ENCODE peak calls at places on chromosomes 11 and 22, in four cellular contexts. F is stomach, Y is lower leg skin, N is heart left ventricle. C is an unnamed sample.

GRCh38 chr22:26484360-26484706 is 656 bp downstream of the SRRD start:
- DNase-seq in F (no peak), Y (no peak), N (no peak), C (no peak)

GRCh38 chr22:25514436-25514835 is 50.0 kb upstream of the GRK3 start:
- DNase-seq in F (no peak), Y (no peak), N (no peak), C (no peak)

GRCh38 chr11:8220261-8221024 is 43.2 kb downstream of the LMO1 start:
- DNase-seq in F (no peak), Y (no peak), N (no peak), C (no peak)

GRCh38 chr11:103529217-103529684 is 420.0 kb downstream of the DYNC2H1 start:
- DNase-seq in F (no peak), Y (no peak), N (no peak), C (peak)

GRCh38 chr22:36368359-36368983 is 19.3 kb downstream of the MYH9 start:
- DNase-seq in F (no peak), Y (no peak), N (no peak), C (no peak)

GRCh38 chr11:103055174-103055890 is 36.6 kb downstream of the DCUN1D5 start:
- DNase-seq in F (no peak), Y (no peak), N (no peak), C (no peak)

GRCh38 chr11:115607621-115608191 is 103.5 kb upstream of the CADM1 start:
- DNase-seq in F (no peak), Y (no peak), N (peak), C (no peak)

GRCh38 chr11:100619484-100619883 is 67.6 kb upstream of the ARHGAP42 start:
- DNase-seq in F (no peak), Y (no peak), N (no peak), C (no peak)

GRCh38 chr11:65113839-65114238 is 2.2 kb downstream of the TM7SF2 start:
- DNase-seq in F (no peak), Y (no peak), N (no peak), C (peak)

GRCh38 chr11:102323542-102324261 is 6.4 kb downstream of the BIRC3 start:
- DNase-seq in F (no peak), Y (no peak), N (no peak), C (no peak)

DNA sequence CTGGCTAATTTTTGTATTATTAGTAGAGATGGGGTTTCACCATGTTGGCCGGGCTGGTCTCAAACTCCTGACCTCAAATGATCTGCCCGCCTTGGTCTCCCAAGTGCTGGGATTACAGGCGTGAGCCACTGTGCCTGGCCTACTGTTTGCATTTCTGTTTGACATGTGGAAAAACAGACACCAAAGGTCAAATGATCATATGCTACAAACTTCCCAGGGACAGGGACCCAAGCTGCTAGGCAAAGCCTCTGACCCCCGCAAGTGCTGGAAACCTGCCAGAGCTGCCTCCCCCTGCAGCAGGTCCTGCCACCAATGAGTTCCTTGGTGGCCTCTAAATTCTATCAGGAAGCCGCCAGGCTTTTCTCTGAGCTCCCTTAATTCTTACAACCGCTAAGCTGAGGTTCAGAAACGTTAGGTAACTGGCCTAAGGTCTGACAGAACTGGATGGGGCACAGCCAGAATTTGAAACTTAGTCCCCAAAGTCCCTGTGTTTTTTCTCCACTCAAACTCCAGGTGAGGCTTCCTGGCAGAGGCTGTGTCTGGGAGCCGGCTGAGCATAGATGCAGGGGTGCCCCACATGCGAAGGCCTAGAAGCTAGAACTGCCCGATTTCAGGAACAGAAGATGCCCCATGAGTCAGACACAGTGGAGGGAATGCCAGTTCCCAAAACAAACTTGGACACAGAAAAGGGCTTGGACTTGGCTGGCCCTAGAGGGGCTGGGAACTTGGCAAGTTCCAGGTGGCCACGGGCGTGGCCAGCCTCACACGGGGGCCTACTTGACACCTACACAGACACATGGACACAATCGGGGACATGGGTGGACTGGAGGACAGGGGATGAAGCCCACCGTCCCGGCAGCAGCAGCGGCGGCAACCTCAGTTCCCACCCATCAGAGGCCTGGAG is 7.4 kb downstream of the CSNK1E start:
- DNase-seq in F (no peak), Y (no peak), N (no peak), C (no peak)
- TF ChIP-seq POLR2A in F (no peak), Y (no peak), N (no peak), C (no peak)

GRCh38 chr11:60944504-60945294 is 7.3 kb downstream of the SLC15A3 start:
- DNase-seq in F (no peak), Y (no peak), N (no peak), C (no peak)
- TF ChIP-seq CTCF in F (no peak), Y (no peak), N (peak), C (no peak)

GRCh38 chr11:105027671-105028070 is 4.7 kb upstream of the CASP5 start:
- DNase-seq in F (no peak), Y (no peak), N (no peak), C (no peak)

GRCh38 chr11:105022527-105022926 is 441 bp downstream of the CASP5 start:
- DNase-seq in F (no peak), Y (no peak), N (no peak), C (no peak)

GRCh38 chr11:105024394-105024793 is 1.4 kb upstream of the CASP5 start:
- DNase-seq in F (no peak), Y (no peak), N (no peak), C (no peak)

DNA sequence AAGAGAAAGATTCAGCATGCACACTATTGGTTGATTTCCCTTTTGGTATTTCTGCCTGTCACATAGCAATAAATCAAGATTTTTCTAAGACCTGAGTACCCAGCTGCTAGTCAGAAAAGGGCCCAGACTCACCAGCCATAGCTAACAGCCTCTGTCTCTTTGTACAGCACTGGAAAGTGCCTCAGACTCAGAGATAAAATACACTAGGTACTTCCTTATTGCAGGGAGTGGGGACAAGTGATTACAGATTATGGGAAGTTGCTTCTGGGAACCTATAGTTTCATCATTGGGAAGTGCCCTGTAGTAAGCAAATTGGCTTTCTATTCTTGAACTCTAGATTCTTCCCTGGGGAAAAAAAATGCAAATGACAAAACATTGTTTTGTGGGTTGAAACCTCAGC is at the start of gene CASP5:
- DNase-seq in F (no peak), Y (no peak), N (no peak), C (no peak)
- TF ChIP-seq POLR2A in F (no peak), Y (no peak), N (no peak), C (no peak)

GRCh38 chr22:23240639-23241389 is 60.5 kb downstream of the BCR start:
- DNase-seq in F (peak), Y (no peak), N (no peak), C (no peak)
- TF ChIP-seq CTCF in F (no peak), Y (no peak), N (no peak), C (peak)

DNA sequence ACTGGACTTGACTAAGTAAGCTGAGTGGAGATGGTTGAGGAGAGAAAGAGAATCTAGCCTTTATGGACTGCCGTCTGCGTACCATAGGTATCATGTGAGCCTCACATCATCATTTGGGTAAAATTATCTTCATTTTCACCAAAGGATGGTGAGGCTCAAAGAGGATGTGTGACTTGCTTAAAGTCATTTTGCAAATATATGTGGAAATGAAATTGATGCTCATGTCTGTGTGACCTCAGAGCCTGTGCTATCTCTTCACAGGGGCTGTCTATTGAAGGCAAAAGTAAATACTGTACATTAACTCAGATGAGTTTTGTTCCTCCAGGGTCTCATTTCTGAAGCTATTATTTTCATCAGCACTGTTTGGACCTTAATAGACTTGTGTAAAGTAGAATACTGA is 83.3 kb upstream of the ALKBH3 start:
- DNase-seq in F (no peak), Y (no peak), N (no peak), C (no peak)
- TF ChIP-seq POLR2A in F (no peak), Y (no peak), N (no peak), C (no peak)

GRCh38 chr11:19326499-19326898 is 85.8 kb upstream of the E2F8 start:
- DNase-seq in F (no peak), Y (no peak), N (no peak), C (no peak)
- TF ChIP-seq CTCF in F (no peak), Y (no peak), N (peak), C (no peak)

DNA sequence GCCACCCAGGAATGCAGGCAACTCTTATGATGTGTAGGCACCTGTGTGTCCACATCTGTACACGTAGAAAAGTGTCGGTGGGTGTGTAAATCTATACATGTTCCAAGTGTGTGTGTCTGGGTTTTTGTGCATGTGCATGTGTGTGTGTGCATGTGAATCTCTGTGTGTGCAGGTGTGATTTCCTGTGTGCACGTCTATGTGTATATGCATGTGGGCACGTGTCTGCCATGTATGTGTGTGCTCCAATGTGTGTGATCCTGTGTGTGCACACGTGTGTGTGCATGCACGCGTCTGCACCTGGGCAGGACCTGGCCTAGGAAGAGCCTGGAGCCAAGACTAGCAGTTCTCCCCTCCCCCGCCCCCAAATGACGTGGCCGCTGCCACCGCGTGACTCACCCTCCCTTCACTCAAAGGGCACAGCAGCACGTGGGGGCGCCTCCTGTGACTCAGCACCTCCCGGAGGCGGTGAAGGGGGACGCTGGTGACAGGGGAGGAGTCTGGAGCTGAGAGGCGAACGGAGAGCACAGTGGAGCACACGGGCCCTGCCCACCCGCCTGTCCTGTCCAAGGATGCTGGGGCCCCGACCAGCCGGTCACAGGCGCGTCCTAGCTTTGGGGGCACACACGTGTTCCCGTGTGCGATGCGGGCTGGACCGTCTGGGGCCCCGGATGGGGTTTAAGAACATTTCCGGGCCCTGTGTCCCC is 10.1 kb downstream of the PIM3 start:
- DNase-seq in F (peak), Y (peak), N (peak), C (peak)
- TF ChIP-seq POLR2A in F (peak), Y (peak), N (no peak), C (peak)

GRCh38 chr11:105579111-105579510 is 30.8 kb upstream of the GRIA4 start:
- DNase-seq in F (no peak), Y (no peak), N (no peak), C (no peak)
- TF ChIP-seq CTCF in F (no peak), Y (no peak), N (no peak), C (no peak)

DNA sequence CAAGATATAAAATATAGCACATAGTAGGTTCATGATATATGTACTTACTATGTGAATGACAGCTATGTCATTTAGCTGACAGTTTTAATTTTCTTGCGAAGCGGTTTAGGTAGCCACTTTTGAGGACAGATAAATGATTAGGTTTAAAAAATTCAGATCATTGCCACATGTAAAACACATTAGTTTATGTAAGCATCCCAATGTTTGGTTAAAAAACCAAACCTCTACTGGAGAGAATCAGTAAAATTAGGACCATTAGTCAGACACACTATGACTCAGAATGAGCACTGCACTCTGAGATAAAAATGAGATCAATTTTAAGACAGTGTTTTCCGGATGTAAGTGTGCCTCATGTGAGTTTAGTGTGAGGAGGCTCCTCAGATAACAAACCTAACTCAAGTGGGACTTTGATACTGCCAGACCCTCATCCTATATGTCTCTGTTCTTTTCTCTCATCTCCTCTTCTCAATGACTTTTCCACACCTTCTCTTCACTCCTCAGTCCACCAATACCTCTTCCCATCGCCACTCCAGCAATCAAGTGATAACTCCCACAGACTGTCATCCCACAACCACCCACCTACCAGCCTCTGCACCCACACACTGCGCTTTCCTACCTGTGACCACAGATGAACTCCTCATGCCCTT is 6.8 kb upstream of the OR2AT4 start:
- DNase-seq in F (no peak), Y (no peak), N (no peak), C (no peak)
- TF ChIP-seq POLR2A in F (no peak), Y (no peak), N (no peak), C (no peak)

C was measured in adrenal gland.